ENCODE peak calls at places on chromosomes 2 and 18, in six cellular contexts. F is neuronal stem cell, V is HTR-8/SVneo, I is adrenal gland, D is astrocyte of the spinal cord, T is RWPE1. Z is an unnamed sample.

GRCh38 chr2:78861546-78861945 is 164.0 kb upstream of the REG3G start:
- DNase-seq in F (no peak), V (peak; percentile 5), I (no peak), D (no peak), T (peak; percentile 13), Z (peak; percentile 28)

GRCh38 chr2:129879614-129880180 is 99.8 kb upstream of the RAB6C start:
- DNase-seq in F (no peak), V (no peak), I (no peak), D (no peak), T (no peak), Z (no peak)

GRCh38 chr2:231204581-231204980 is 6.2 kb downstream of the ARMC9 start:
- DNase-seq in F (no peak), V (no peak), I (no peak), D (no peak), T (no peak), Z (no peak)

GRCh38 chr2:183541766-183542165 is 417.5 kb downstream of the NUP35 start:
- DNase-seq in F (no peak), V (peak; percentile 15), I (no peak), D (peak; percentile 21), T (peak; percentile 26), Z (no peak)

GRCh38 chr18:47586418-47586817 is 335.0 kb upstream of the SKOR2 start:
- DNase-seq in F (no peak), V (no peak), I (no peak), D (no peak), T (no peak), Z (no peak)

GRCh38 chr2:219702796-219703545 is 75.5 kb downstream of the SLC4A3 start:
- DNase-seq in F (no peak), V (peak; percentile 69), I (no peak), D (no peak), T (peak; percentile 93), Z (no peak)

GRCh38 chr2:173982918-173983317 is 17.7 kb upstream of the SP3 start:
- DNase-seq in F (no peak), V (no peak), I (no peak), D (peak; percentile 78), T (peak; percentile 70), Z (no peak)

GRCh38 chr18:73520229-73520628 is 627.4 kb downstream of the FBXO15 start:
- DNase-seq in F (peak; percentile 12), V (no peak), I (no peak), D (no peak), T (no peak), Z (peak; percentile 38)

GRCh38 chr2:118221952-118222594 is 133.8 kb downstream of the INSIG2 start:
- DNase-seq in F (peak; percentile 52), V (peak; percentile 43), I (peak; percentile 31), D (peak; percentile 80), T (peak; percentile 65), Z (peak; percentile 63)

GRCh38 chr2:45823723-45824206 is 172.3 kb downstream of the PRKCE start:
- DNase-seq in F (no peak), V (no peak), I (peak; percentile 45), D (no peak), T (peak; percentile 67), Z (no peak)

GRCh38 chr18:62236252-62236651 is 49.2 kb downstream of the RELCH start:
- DNase-seq in F (no peak), V (no peak), I (no peak), D (no peak), T (no peak), Z (no peak)

GRCh38 chr18:46449033-46449432 is 208.0 kb downstream of the LOXHD1 start:
- DNase-seq in F (no peak), V (no peak), I (no peak), D (no peak), T (no peak), Z (no peak)

GRCh38 chr18:57428221-57429150 is 6.7 kb upstream of the ONECUT2 start:
- DNase-seq in F (peak; percentile 23), V (no peak), I (no peak), D (no peak), T (no peak), Z (no peak)

GRCh38 chr2:239252433-239253200 is 148.2 kb downstream of the HDAC4 start:
- DNase-seq in F (no peak), V (no peak), I (peak; percentile 57), D (no peak), T (no peak), Z (no peak)

GRCh38 chr18:8537400-8537799 is 71.8 kb upstream of the RAB12 start:
- DNase-seq in F (no peak), V (no peak), I (no peak), D (no peak), T (no peak), Z (no peak)

GRCh38 chr2:17966793-17967192 is 88.3 kb downstream of the KCNS3 start:
- DNase-seq in F (no peak), V (no peak), I (no peak), D (no peak), T (no peak), Z (no peak)

GRCh38 chr2:55048925-55049793 is 1.1 kb downstream of the RTN4 start:
- DNase-seq in F (peak; percentile 71), V (peak; percentile 72), I (peak; percentile 90), D (peak; percentile 79), T (peak; percentile 57), Z (peak; percentile 67)

GRCh38 chr2:158179660-158180059 is 78.0 kb downstream of the UPP2 start:
- DNase-seq in F (no peak), V (peak; percentile 6), I (no peak), D (peak; percentile 42), T (peak; percentile 13), Z (no peak)

GRCh38 chr18:73987247-73987980 is 160.2 kb downstream of the FBXO15 start:
- DNase-seq in F (no peak), V (no peak), I (no peak), D (peak; percentile 48), T (no peak), Z (no peak)

GRCh38 chr2:7180641-7181370 is 263.6 kb downstream of the RNF144A start:
- DNase-seq in F (no peak), V (no peak), I (peak; percentile 19), D (peak; percentile 73), T (peak; percentile 6), Z (no peak)

GRCh38 chr2:39419282-39420223 is 17.5 kb downstream of the MAP4K3 start:
- DNase-seq in F (no peak), V (no peak), I (no peak), D (no peak), T (no peak), Z (no peak)

GRCh38 chr18:70293166-70293565 is 4.3 kb downstream of the SOCS6 start:
- DNase-seq in F (no peak), V (no peak), I (no peak), D (no peak), T (no peak), Z (no peak)

GRCh38 chr2:220014961-220015360 is 387.5 kb downstream of the SLC4A3 start:
- DNase-seq in F (no peak), V (no peak), I (no peak), D (no peak), T (no peak), Z (no peak)

GRCh38 chr18:48230459-48231113 is 178.6 kb downstream of the ZBTB7C start:
- DNase-seq in F (peak; percentile 61), V (peak; percentile 55), I (peak; percentile 85), D (peak; percentile 53), T (peak; percentile 48), Z (peak; percentile 72)

GRCh38 chr18:61870151-61870550 is 22.7 kb downstream of the RNF152 start:
- DNase-seq in F (no peak), V (no peak), I (no peak), D (peak; percentile 74), T (no peak), Z (no peak)

GRCh38 chr2:29459445-29460179 is 344.4 kb downstream of the CLIP4 start:
- DNase-seq in F (no peak), V (no peak), I (no peak), D (peak; percentile 65), T (peak; percentile 13), Z (no peak)

GRCh38 chr2:52810460-52810859 is 957.1 kb upstream of the CHAC2 start:
- DNase-seq in F (peak; percentile 3), V (peak; percentile 41), I (no peak), D (peak; percentile 45), T (peak; percentile 2), Z (no peak)